ENCODE peak calls at places on chromosomes 3 and 15, in six cellular contexts. T, L, X, U, Z and M are unnamed samples.
A peak's percentile ranks its signal among the peaks of the same experiment; 100 is the strongest.

GRCh38 chr15:77181305-77182074 is 110.6 kb upstream of the TSPAN3 start:
- DNase-seq in L (no peak), T (peak; percentile 43), Z (no peak), X (no peak), U (no peak), M (peak; percentile 47)

GRCh38 chr15:75089781-75090734 is 66.7 kb downstream of the PPCDC start:
- DNase-seq in Z (no peak), X (no peak), L (no peak), U (no peak), T (no peak), M (no peak)

GRCh38 chr3:121411554-121411953 is 134.2 kb downstream of the POLQ start:
- DNase-seq in T (no peak), U (no peak), Z (no peak), L (peak; percentile 40), X (no peak), M (no peak)

GRCh38 chr3:160796813-160797164 is 40.8 kb downstream of the PPM1L start:
- DNase-seq in L (no peak), Z (no peak), U (no peak), X (no peak), T (no peak), M (no peak)

GRCh38 chr15:60932051-60932915 is 296.8 kb downstream of the RORA start:
- DNase-seq in X (no peak), T (no peak), L (peak; percentile 28), Z (no peak), U (no peak), M (no peak)

GRCh38 chr3:16909802-16910201 is 25.0 kb downstream of the PLCL2 start:
- DNase-seq in Z (no peak), X (no peak), U (no peak), L (no peak), T (no peak), M (no peak)

GRCh38 chr3:8712045-8712870 is 21.3 kb upstream of the CAV3 start:
- DNase-seq in U (no peak), X (no peak), Z (no peak), T (no peak), L (peak; percentile 34), M (no peak)

GRCh38 chr15:89776274-89777072 is at the start of gene MESP2:
- DNase-seq in X (peak; percentile 91), T (peak; percentile 90), L (peak; percentile 65), Z (peak; percentile 81), U (peak; percentile 93), M (peak; percentile 94)

GRCh38 chr3:58998476-58999117 is 51.2 kb downstream of the CFAP20DC start:
- DNase-seq in T (no peak), X (no peak), U (no peak), Z (no peak), L (peak; percentile 98), M (no peak)

GRCh38 chr3:153165211-153165815 is 3.3 kb downstream of the RAP2B start:
- DNase-seq in U (no peak), Z (no peak), T (no peak), L (peak; percentile 42), X (no peak), M (no peak)

GRCh38 chr15:58374147-58374546 is 57.6 kb upstream of the LIPC start:
- DNase-seq in Z (no peak), L (no peak), T (no peak), U (no peak), X (no peak), M (no peak)

GRCh38 chr3:152175576-152175883 is 93.2 kb upstream of the MBNL1 start:
- DNase-seq in T (no peak), Z (no peak), U (no peak), L (peak; percentile 95), X (no peak), M (no peak)

GRCh38 chr15:78691167-78691872 is 50.3 kb upstream of the CHRNB4 start:
- DNase-seq in U (no peak), T (no peak), Z (no peak), L (no peak), X (no peak), M (no peak)

GRCh38 chr15:73190189-73190601 is 137.9 kb downstream of the NEO1 start:
- DNase-seq in X (no peak), U (no peak), Z (no peak), T (no peak), L (peak; percentile 18), M (no peak)

GRCh38 chr3:141373232-141373631 is 4.9 kb downstream of the ZBTB38 start:
- DNase-seq in U (no peak), Z (no peak), T (no peak), L (no peak), X (no peak), M (no peak)

GRCh38 chr3:149717391-149718056 is 34.8 kb downstream of the COMMD2 start:
- DNase-seq in L (peak; percentile 82), T (peak; percentile 49), U (no peak), Z (peak; percentile 42), X (peak; percentile 39), M (peak; percentile 70)

GRCh38 chr15:69789648-69790393 is 307.9 kb downstream of the TLE3 start:
- DNase-seq in Z (no peak), U (no peak), X (no peak), L (no peak), T (no peak), M (no peak)

GRCh38 chr3:156150434-156151066 is 30.2 kb downstream of the KCNAB1 start:
- DNase-seq in U (no peak), X (peak; percentile 55), Z (peak; percentile 29), L (peak; percentile 64), T (peak; percentile 49), M (peak; percentile 46)

GRCh38 chr3:64916937-64917336 is 229.1 kb upstream of the ADAMTS9 start:
- DNase-seq in U (no peak), Z (no peak), L (no peak), T (no peak), X (no peak), M (no peak)

GRCh38 chr3:62939707-62940106 is 64.5 kb upstream of the CADPS start:
- DNase-seq in T (no peak), U (no peak), X (no peak), L (no peak), Z (no peak), M (no peak)

GRCh38 chr3:138441742-138442141 is 7.3 kb downstream of the ESYT3 start:
- DNase-seq in U (no peak), X (no peak), L (peak; percentile 31), Z (no peak), T (no peak), M (no peak)

GRCh38 chr15:51110171-51110570 is 15.5 kb upstream of the TNFAIP8L3 start:
- DNase-seq in Z (no peak), U (no peak), X (no peak), L (no peak), T (no peak), M (no peak)

GRCh38 chr3:114902691-114903101 is 244.4 kb downstream of the ZBTB20 start:
- DNase-seq in T (no peak), L (peak; percentile 4), Z (no peak), U (no peak), X (no peak), M (no peak)

GRCh38 chr3:31813686-31814085 is 167.4 kb downstream of the OSBPL10 start:
- DNase-seq in X (no peak), L (no peak), T (no peak), Z (no peak), U (no peak), M (no peak)

GRCh38 chr15:52642386-52643361 is 36.5 kb downstream of the ATOSA start:
- DNase-seq in X (no peak), L (peak; percentile 83), T (no peak), Z (no peak), U (no peak), M (no peak)

GRCh38 chr3:159779883-159780282 is 208.8 kb upstream of the IL12A start:
- DNase-seq in Z (no peak), U (no peak), X (no peak), T (no peak), L (no peak), M (no peak)

GRCh38 chr3:136250862-136251460 is 821 bp downstream of the PCCB start:
- DNase-seq in T (peak; percentile 55), L (peak; percentile 47), X (peak; percentile 13), Z (peak; percentile 61), U (peak; percentile 73), M (peak; percentile 48)

GRCh38 chr3:188153949-188154757 is at the start of gene LPP:
- DNase-seq in Z (peak; percentile 59), T (peak; percentile 87), L (peak; percentile 77), U (peak; percentile 92), X (peak; percentile 81), M (peak; percentile 82)

GRCh38 chr3:13783556-13783955 is 96.3 kb downstream of the WNT7A start:
- DNase-seq in T (no peak), X (no peak), U (peak; percentile 32), L (no peak), Z (no peak), M (no peak)

GRCh38 chr15:32688151-32688639 is 29.6 kb upstream of the GREM1 start:
- DNase-seq in L (peak; percentile 41), U (no peak), T (no peak), Z (no peak), X (no peak), M (no peak)

GRCh38 chr3:24963762-24964625 is 464.1 kb upstream of the RARB start:
- DNase-seq in T (no peak), Z (no peak), L (peak; percentile 17), X (no peak), U (no peak), M (no peak)

GRCh38 chr3:184562146-184562861 is 719 bp downstream of the EPHB3 start:
- DNase-seq in Z (no peak), U (peak; percentile 64), X (peak; percentile 47), T (no peak), L (no peak), M (no peak)

GRCh38 chr15:99507732-99508571 is 57.8 kb upstream of the MEF2A start:
- DNase-seq in X (no peak), T (peak; percentile 30), U (no peak), L (no peak), Z (peak; percentile 58), M (peak; percentile 38)

GRCh38 chr3:120092444-120092843 is 1.8 kb downstream of the GSK3B start:
- DNase-seq in Z (no peak), T (no peak), U (no peak), X (no peak), L (no peak), M (no peak)

GRCh38 chr3:47414161-47414564 is 33.3 kb downstream of the PTPN23 start:
- DNase-seq in Z (no peak), X (no peak), L (no peak), U (no peak), T (no peak), M (no peak)
- TF ChIP-seq CTCF in Z (no peak), X (no peak), L (no peak), U (no peak), T (no peak), M (no peak)

GRCh38 chr3:40847571-40847992 is 322.8 kb downstream of the ZNF621 start:
- DNase-seq in L (no peak), U (no peak), Z (peak; percentile 53), T (no peak), X (no peak), M (no peak)
- TF ChIP-seq CTCF in L (no peak), U (no peak), Z (no peak), T (no peak), X (no peak), M (no peak)

GRCh38 chr15:62648954-62649353 is 393.6 kb upstream of the TPM1 start:
- DNase-seq in U (no peak), L (no peak), X (no peak), Z (no peak), T (peak; percentile 31), M (peak; percentile 23)
- TF ChIP-seq CTCF in U (no peak), L (peak; percentile 25), X (no peak), Z (no peak), T (peak; percentile 54), M (no peak)

GRCh38 chr3:72892870-72893269 is 5.0 kb downstream of the GXYLT2 start:
- DNase-seq in U (no peak), Z (no peak), T (no peak), L (no peak), X (no peak), M (no peak)
- TF ChIP-seq CTCF in U (no peak), Z (no peak), T (peak; percentile 38), L (peak; percentile 9), X (peak; percentile 28), M (no peak)